ENCODE peak calls at places on chromosomes 11 and 22, in ten cellular contexts. P, Z, C, L, M, T, X, K, B and A are unnamed samples.

GRCh38 chr11:11363674-11364073 is 10.6 kb upstream of the CSNK2A3 start:
- DNase-seq in P (no peak), Z (no peak), C (no peak), L (no peak), M (no peak), T (no peak), X (no peak), K (no peak), B (no peak), A (no peak)

GRCh38 chr11:33449798-33450197 is 192.6 kb downstream of the HIPK3 start:
- DNase-seq in P (no peak), Z (no peak), C (no peak), L (no peak), M (no peak), T (no peak), X (no peak), K (no peak), B (no peak), A (no peak)

GRCh38 chr11:13475091-13475490 is 12.1 kb upstream of the BTBD10 start:
- DNase-seq in P (no peak), Z (no peak), C (no peak), L (no peak), M (no peak), T (no peak), X (no peak), K (no peak), B (no peak), A (no peak)

GRCh38 chr22:40597541-40598453 is 38.7 kb downstream of the MRTFA start:
- DNase-seq in P (no peak), Z (no peak), C (no peak), L (no peak), M (no peak), T (no peak), X (no peak), K (no peak), B (no peak), A (no peak)

GRCh38 chr22:17767236-17768065 is 6.8 kb downstream of the BID start:
- DNase-seq in P (no peak), Z (no peak), C (no peak), L (no peak), M (no peak), T (no peak), X (no peak), K (no peak), B (no peak), A (no peak)

GRCh38 chr11:130315354-130315970 is 745 bp upstream of the ZBTB44 start:
- DNase-seq in P (peak; percentile 22), Z (peak; percentile 73), C (peak; percentile 57), L (peak; percentile 18), M (peak; percentile 81), T (peak; percentile 35), X (no peak), K (peak; percentile 47), B (no peak), A (no peak)

GRCh38 chr11:18492888-18493287 is 33.9 kb downstream of the TSG101 start:
- DNase-seq in P (no peak), Z (no peak), C (no peak), L (no peak), M (no peak), T (no peak), X (no peak), K (no peak), B (no peak), A (no peak)

GRCh38 chr11:27807594-27807993 is 107.3 kb upstream of the BDNF start:
- DNase-seq in P (no peak), Z (no peak), C (no peak), L (no peak), M (no peak), T (no peak), X (no peak), K (no peak), B (peak; percentile 61), A (no peak)

DNA sequence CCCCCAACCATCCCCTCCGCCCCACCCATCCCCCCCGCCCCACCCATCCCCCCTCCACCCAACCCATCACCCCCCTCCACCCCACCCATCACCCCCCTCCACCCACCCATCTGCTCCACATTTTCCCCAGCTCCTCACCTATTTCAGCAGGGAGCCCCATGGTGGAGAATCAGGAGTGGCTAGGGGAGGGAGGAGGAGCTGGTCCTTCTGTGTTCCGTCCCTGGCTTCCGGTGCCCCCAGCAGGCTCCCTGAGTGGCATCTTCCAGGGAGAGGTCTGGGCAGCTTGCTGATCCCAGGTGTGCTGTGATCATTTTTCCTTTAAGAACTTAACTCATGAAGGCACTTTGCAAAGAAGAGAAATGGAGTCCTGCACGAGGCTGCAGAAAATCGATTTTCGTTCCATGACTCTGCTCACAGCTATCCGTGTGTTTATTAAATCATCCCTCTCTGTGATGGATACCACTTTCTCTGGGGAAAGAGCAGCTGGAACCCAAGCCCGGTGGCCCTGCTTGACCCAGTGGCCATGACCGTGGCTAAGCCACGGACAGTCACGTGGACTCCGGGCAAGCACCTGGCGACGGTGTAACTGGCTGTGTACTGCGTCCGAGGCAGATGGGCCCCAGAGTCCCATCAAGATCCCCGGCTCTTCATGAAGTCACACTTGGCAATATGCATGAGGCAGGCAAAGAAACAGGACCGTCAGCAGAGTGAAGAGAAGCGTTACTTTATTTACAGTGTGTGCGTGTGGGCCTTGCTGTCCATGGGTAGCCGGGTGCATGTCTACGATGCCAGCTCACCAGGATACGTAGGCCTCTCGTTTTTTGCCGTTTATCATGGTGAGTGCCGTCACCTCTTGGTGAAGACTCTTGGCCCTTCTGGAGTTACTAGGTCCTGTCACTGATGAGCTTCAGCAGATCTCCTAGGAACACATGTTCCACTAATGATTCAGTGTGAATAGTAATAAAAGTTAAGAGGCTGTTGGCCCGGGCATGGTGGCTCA is 366.1 kb downstream of the TBC1D22A start:
- DNase-seq in P (no peak), Z (peak; percentile 44), C (no peak), L (peak; percentile 9), M (no peak), T (no peak), X (no peak), K (no peak), B (no peak), A (no peak)
- TF ChIP-seq CTCF in P (no peak), Z (no peak), C (no peak), L (no peak), M (no peak), T (no peak), X (no peak), K (no peak), B (no peak), A (no peak)

DNA sequence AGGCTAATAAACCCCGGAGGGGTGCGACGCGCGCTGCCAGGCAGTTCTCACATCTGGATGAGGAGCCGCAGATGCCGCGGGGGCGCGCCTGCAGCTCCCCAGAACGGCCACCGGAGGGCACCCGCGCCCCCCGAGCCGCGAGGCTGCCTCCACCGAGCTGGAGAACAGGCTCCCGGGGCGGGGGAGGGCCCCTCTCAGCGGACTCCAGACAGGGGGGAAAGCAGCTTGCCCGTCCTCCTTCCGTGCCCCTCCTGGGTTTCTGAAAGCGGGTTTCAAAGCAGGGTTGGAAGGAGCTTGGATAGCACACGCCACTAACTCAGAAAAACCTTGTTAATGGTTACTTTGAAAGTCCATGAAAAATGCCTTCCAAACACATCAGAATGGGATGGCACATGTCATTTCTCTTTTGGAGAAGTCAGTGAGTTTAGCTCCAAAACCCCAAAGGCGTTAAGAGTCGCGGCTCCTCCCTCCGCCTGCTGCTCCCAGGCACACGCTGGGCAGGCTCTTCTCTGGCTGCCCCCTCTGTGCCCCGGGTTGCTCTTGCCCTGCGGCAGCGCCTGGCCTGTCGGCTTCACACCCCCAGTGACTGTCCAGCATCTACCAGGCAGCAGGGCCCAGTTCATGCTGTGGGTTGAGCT is 317.8 kb downstream of the NTM start:
- DNase-seq in P (peak; percentile 63), Z (peak; percentile 62), C (no peak), L (peak; percentile 47), M (peak; percentile 66), T (no peak), X (no peak), K (no peak), B (no peak), A (peak; percentile 62)
- TF ChIP-seq CTCF in P (peak; percentile 88), Z (peak; percentile 82), C (peak; percentile 52), L (peak; percentile 86), M (peak; percentile 88), T (no peak), X (peak; percentile 90), K (no peak), B (peak; percentile 74), A (peak; percentile 79)

GRCh38 chr11:57344826-57345225 is 6.7 kb downstream of the P2RX3 start:
- DNase-seq in P (no peak), Z (no peak), C (no peak), L (no peak), M (no peak), T (no peak), X (no peak), K (no peak), B (no peak), A (no peak)
- TF ChIP-seq CTCF in P (no peak), Z (no peak), C (no peak), L (no peak), M (no peak), T (no peak), X (no peak), K (no peak), B (no peak), A (no peak)

GRCh38 chr11:2122222-2122906 is 16.8 kb downstream of the IGF2 start:
- DNase-seq in P (no peak), Z (no peak), C (no peak), L (no peak), M (peak; percentile 60), T (no peak), X (no peak), K (no peak), B (peak; percentile 14), A (no peak)

GRCh38 chr11:2121227-2122130 is 17.7 kb downstream of the IGF2 start:
- DNase-seq in P (no peak), Z (peak; percentile 27), C (no peak), L (no peak), M (no peak), T (no peak), X (no peak), K (no peak), B (no peak), A (no peak)

GRCh38 chr11:2120359-2121100 is 18.7 kb downstream of the IGF2 start:
- DNase-seq in P (no peak), Z (no peak), C (no peak), L (no peak), M (no peak), T (no peak), X (no peak), K (no peak), B (no peak), A (no peak)

GRCh38 chr11:2123628-2123960 is 15.6 kb downstream of the IGF2 start:
- DNase-seq in P (no peak), Z (no peak), C (no peak), L (no peak), M (no peak), T (no peak), X (no peak), K (no peak), B (no peak), A (no peak)

DNA sequence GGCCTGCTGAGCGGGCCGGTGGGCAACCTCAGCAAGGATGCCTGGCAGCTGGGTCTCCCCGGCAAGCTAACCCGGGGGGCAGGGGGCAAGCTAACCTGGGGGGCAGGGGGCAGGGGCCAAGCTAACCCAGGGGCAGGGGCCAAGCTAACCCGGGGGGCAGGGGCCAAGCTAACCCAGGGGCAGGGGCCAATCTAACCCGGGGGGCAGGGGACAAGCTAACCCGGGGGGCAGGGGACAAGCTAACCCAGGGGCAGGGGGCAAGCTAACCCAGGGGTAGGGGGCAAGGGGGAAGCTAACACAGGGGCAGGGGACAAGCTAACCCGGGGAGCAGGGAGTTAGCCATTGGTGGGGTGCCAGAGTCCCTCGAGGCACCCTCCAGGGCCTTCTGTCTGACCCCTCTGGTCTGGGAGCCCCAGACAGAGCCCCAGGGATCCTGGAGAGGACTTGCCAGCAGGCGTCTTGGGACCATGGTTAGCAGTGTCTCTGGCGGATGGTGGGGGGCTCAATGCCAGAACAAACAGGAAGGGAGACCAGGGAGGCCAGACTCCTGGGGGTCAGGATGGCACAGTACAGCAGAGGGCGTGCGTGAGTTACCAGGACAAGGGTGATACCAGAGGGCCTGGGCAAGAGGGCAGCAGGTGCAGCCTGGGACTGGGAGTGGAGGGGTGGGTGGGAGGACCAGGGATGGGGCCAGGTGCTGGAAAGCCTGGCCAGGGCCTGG is 16.1 kb downstream of the IGF2 start:
- DNase-seq in P (no peak), Z (peak; percentile 25), C (no peak), L (no peak), M (no peak), T (no peak), X (no peak), K (no peak), B (no peak), A (no peak)
- TF ChIP-seq CTCF in P (no peak), Z (no peak), C (no peak), L (no peak), M (no peak), T (no peak), X (no peak), K (no peak), B (no peak), A (no peak)